ENCODE peak calls at places on chromosomes 12 and 14, in five cellular contexts. H, Q, J, B and W are unnamed samples.

GRCh38 chr12:125403145-125403789 is 338.0 kb downstream of the AACS start:
- DNase-seq in J (no peak), H (no peak), Q (no peak), B (no peak), W (no peak)

GRCh38 chr12:52543985-52544888 is 8.7 kb downstream of the KRT71 start:
- DNase-seq in H (peak; percentile 33), B (no peak), Q (no peak), J (no peak), W (no peak)

GRCh38 chr12:4859478-4860210 is 50.1 kb upstream of the KCNA1 start:
- DNase-seq in Q (no peak), J (no peak), B (no peak), H (no peak), W (no peak)

GRCh38 chr12:46177020-46177419 is 91.8 kb downstream of the SLC38A1 start:
- DNase-seq in H (no peak), B (no peak), J (no peak), Q (no peak), W (no peak)

GRCh38 chr12:8609061-8609570 is 3.5 kb downstream of the AICDA start:
- DNase-seq in H (no peak), B (no peak), Q (peak; percentile 32), J (no peak), W (peak; percentile 23)

GRCh38 chr14:99259327-99259726 is 12.7 kb downstream of the BCL11B start:
- DNase-seq in H (no peak), Q (no peak), J (no peak), B (no peak), W (no peak)

GRCh38 chr14:65637780-65638179 is 225.2 kb downstream of the FUT8 start:
- DNase-seq in H (no peak), Q (no peak), J (no peak), B (no peak), W (no peak)

GRCh38 chr12:1872448-1872847 is 46.0 kb downstream of the CACNA2D4 start:
- DNase-seq in Q (no peak), J (no peak), B (no peak), H (no peak), W (no peak)

GRCh38 chr12:78376257-78376656 is 488.3 kb upstream of the SYT1 start:
- DNase-seq in B (no peak), J (no peak), H (no peak), Q (no peak), W (no peak)

GRCh38 chr14:93954900-93955891 is 21.2 kb downstream of the ASB2 start:
- DNase-seq in J (no peak), B (peak; percentile 72), Q (no peak), H (no peak), W (no peak)

GRCh38 chr12:32467959-32468863 is 68.9 kb downstream of the FGD4 start:
- DNase-seq in Q (no peak), H (no peak), B (no peak), J (no peak), W (no peak)

GRCh38 chr12:122965356-122965755 is 907 bp downstream of the ABCB9 start:
- DNase-seq in J (no peak), H (no peak), Q (no peak), B (peak; percentile 55), W (no peak)

GRCh38 chr14:50103558-50103957 is 12.8 kb downstream of the VCPKMT start:
- DNase-seq in H (no peak), J (no peak), B (no peak), Q (no peak), W (no peak)

GRCh38 chr12:104168596-104168995 is 30.6 kb upstream of the NFYB start:
- DNase-seq in B (no peak), H (no peak), J (no peak), Q (no peak), W (no peak)

GRCh38 chr12:132405742-132406251 is 76.4 kb upstream of the GALNT9 start:
- DNase-seq in Q (no peak), J (no peak), B (no peak), H (no peak), W (no peak)

GRCh38 chr12:23055004-23055403 is 430.0 kb downstream of the ETNK1 start:
- DNase-seq in Q (no peak), H (no peak), J (no peak), B (no peak), W (no peak)

DNA sequence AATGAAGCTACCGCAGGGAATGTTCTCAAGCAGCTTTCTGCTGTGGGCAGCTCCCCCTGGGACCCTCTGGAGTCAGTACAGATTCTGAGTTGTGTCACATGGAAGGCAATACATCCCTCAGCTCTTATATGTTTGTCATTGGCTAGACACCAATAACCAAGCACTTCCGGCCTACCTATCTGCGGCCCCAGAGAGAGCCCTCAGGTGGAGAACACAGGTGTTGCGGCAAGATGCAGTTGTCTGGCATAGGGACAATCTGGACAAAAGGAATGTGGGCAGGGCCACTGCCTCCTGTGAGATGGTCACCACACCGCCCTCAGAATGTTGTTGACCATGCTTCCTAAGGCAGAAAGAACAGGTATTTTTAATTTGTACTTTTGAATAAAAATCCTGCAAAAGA is 118.7 kb downstream of the BRMS1L start:
- DNase-seq in Q (no peak), B (no peak), H (no peak), J (no peak), W (no peak)
- TF ChIP-seq CTCF in Q (peak; percentile 34), B (no peak), H (no peak), J (no peak), W (no peak)

GRCh38 chr12:26648066-26648465 is 184.9 kb downstream of the ITPR2 start:
- DNase-seq in J (no peak), B (no peak), Q (no peak), H (no peak), W (no peak)
- H3K4me3 ChIP-seq in J (no peak overlapping the region), B (no peak overlapping the region), Q (no peak overlapping the region), H (no peak overlapping the region), W (no peak overlapping the region)

GRCh38 chr14:79093542-79093941 is 923.4 kb downstream of the NRXN3 start:
- DNase-seq in Q (no peak), B (no peak), J (no peak), H (no peak), W (no peak)

GRCh38 chr14:79090781-79091180 is 920.6 kb downstream of the NRXN3 start:
- DNase-seq in B (no peak), Q (no peak), H (no peak), J (no peak), W (no peak)

GRCh38 chr14:79091381-79091963 is 921.3 kb downstream of the NRXN3 start:
- DNase-seq in H (no peak), B (no peak), Q (no peak), J (no peak), W (no peak)
- TF ChIP-seq CTCF in H (no peak), B (no peak), Q (no peak), J (no peak), W (no peak)

GRCh38 chr14:105315941-105316562 is 1.5 kb downstream of the PACS2 start:
- DNase-seq in J (no peak), H (no peak), Q (no peak), B (peak; percentile 54), W (no peak)

GRCh38 chr14:105316968-105317498 is 2.5 kb downstream of the PACS2 start:
- DNase-seq in J (no peak), H (no peak), B (no peak), Q (no peak), W (no peak)

GRCh38 chr14:105317546-105317945 is 3.0 kb downstream of the PACS2 start:
- DNase-seq in H (peak; percentile 49), B (no peak), J (no peak), Q (no peak), W (no peak)

GRCh38 chr14:105315211-105315721 is 718 bp downstream of the PACS2 start:
- DNase-seq in Q (no peak), J (no peak), H (peak; percentile 47), B (peak; percentile 83), W (no peak)

DNA sequence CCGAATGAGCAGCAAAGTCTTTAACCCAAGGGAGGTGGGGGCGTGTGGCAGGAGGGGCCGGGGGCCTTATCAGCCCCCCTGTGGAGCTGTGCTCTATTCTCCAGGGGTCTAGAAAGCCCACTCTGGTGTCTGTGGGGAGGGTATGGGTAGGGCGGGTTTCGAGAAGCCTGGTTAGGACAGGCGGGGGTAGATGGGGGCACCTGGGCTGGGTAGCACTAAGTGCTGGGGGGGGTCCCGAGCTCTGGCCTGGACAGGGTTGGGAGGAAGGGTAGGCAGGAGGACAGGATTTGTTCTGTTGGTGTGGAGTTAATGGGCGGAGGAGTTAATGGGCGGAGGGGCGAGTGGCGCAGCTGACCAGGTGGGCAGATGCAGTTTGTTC is 2.0 kb downstream of the PACS2 start:
- DNase-seq in Q (no peak), B (no peak), H (no peak), J (no peak), W (no peak)
- H3K4me3 ChIP-seq in Q (peak overlapping the region; percentile 61), B (no peak overlapping the region), H (peak overlapping the region; percentile 84), J (no peak overlapping the region), W (no peak overlapping the region)

GRCh38 chr12:107891967-107892366 is 117.5 kb downstream of the ASCL4 start:
- DNase-seq in Q (no peak), J (no peak), B (no peak), H (no peak), W (no peak)
- TF ChIP-seq CTCF in Q (peak; percentile 56), J (no peak), B (no peak), H (no peak), W (peak; percentile 29)

GRCh38 chr12:12872934-12873275 is 18.5 kb upstream of the GPRC5A start:
- DNase-seq in Q (no peak), B (no peak), J (no peak), H (no peak), W (no peak)

GRCh38 chr12:12871587-12872138 is 19.7 kb upstream of the GPRC5A start:
- DNase-seq in Q (no peak), J (no peak), H (no peak), B (no peak), W (no peak)

GRCh38 chr12:12870454-12870853 is 20.9 kb upstream of the GPRC5A start:
- DNase-seq in H (no peak), J (no peak), Q (no peak), B (no peak), W (peak; percentile 99)

GRCh38 chr12:12874014-12874413 is 17.3 kb upstream of the GPRC5A start:
- DNase-seq in H (no peak), J (no peak), B (no peak), Q (no peak), W (no peak)

GRCh38 chr12:12872139-12872933 is 19.0 kb upstream of the GPRC5A start:
- DNase-seq in J (no peak), B (peak; percentile 76), Q (no peak), H (no peak), W (peak; percentile 29)
- H3K4me3 ChIP-seq in J (no peak overlapping the region), B (no peak overlapping the region), Q (peak overlapping the region; percentile 9), H (no peak overlapping the region), W (no peak overlapping the region)

DNA sequence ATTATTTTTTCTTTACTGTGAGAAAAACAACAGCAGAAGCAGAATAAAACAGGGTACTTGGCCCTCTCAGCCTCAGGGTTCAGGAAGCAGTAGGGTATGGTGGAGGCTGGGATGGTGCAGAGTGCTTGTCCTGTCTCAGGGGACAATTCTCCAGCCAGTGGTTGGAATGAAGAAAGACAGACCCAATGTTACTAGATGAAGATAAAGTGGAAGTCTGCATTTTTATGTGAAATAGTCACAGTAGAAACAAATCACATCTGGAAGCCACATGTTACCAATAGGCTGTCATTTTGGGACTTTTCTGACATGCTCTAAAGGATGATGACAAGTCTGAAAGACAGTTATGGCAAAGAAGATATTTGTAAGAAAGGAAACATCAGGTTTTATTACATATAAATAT is 32.3 kb downstream of the PROX2 start:
- DNase-seq in J (no peak), H (no peak), B (no peak), Q (no peak), W (no peak)
- TF ChIP-seq CTCF in J (no peak), H (no peak), B (no peak), Q (no peak), W (peak; percentile 37)

GRCh38 chr14:77099425-77100167 is 1.5 kb downstream of the CIPC start:
- DNase-seq in B (no peak), J (no peak), H (no peak), Q (no peak), W (peak; percentile 76)
- H3K4me3 ChIP-seq in B (no peak overlapping the region), J (peak overlapping the region; percentile 93), H (peak overlapping the region; percentile 66), Q (peak overlapping the region; percentile 87), W (no peak overlapping the region)